ENCODE peak calls at places on chromosomes 11 and 22, in eight cellular contexts. X, L, E, J, K, I, T and C are unnamed samples.

GRCh38 chr22:37674951-37675929 is at the start of gene LGALS1:
- DNase-seq in X (peak), T (peak), K (peak), J (peak), L (peak), I (peak), E (peak), C (peak)

GRCh38 chr22:38271927-38272372 is 860 bp downstream of the TMEM184B start:
- DNase-seq in I (peak), K (no peak), E (no peak), J (no peak), L (no peak), T (peak), X (no peak), C (no peak)

GRCh38 chr11:119709638-119710346 is 19.2 kb downstream of the NECTIN1 start:
- DNase-seq in T (no peak), E (no peak), L (no peak), J (peak), I (no peak), X (no peak), K (no peak), C (peak)

GRCh38 chr22:26894362-26894761 is 237.0 kb downstream of the MIAT start:
- DNase-seq in X (no peak), L (no peak), T (peak), E (no peak), K (no peak), J (no peak), I (no peak), C (peak)

GRCh38 chr11:63937713-63938480 is 905 bp upstream of the NAA40 start:
- DNase-seq in K (no peak), J (peak), X (no peak), I (no peak), T (no peak), E (no peak), L (no peak), C (no peak)

GRCh38 chr11:78266451-78266850 is 77.7 kb downstream of the USP35 start:
- DNase-seq in I (no peak), T (no peak), E (no peak), L (no peak), J (no peak), K (no peak), X (no peak), C (no peak)

GRCh38 chr22:32106930-32107329 is 52.2 kb downstream of the C22orf42 start:
- DNase-seq in K (no peak), E (peak), L (no peak), J (peak), X (no peak), T (peak), I (no peak), C (peak)

GRCh38 chr22:30806391-30806861 is 111.8 kb downstream of the OSBP2 start:
- DNase-seq in X (no peak), I (no peak), L (no peak), T (peak), K (no peak), E (no peak), J (no peak), C (peak)

GRCh38 chr22:19397729-19398094 is 33.8 kb downstream of the HIRA start:
- DNase-seq in E (no peak), T (no peak), J (no peak), L (no peak), X (no peak), K (no peak), I (no peak), C (peak)

GRCh38 chr22:40004836-40005235 is 10.1 kb downstream of the FAM83F start:
- DNase-seq in X (no peak), I (no peak), J (no peak), T (no peak), K (no peak), L (no peak), E (no peak), C (no peak)

GRCh38 chr11:12164061-12165014 is 53.9 kb downstream of the MICAL2 start:
- DNase-seq in X (no peak), I (no peak), L (no peak), J (peak), E (no peak), K (no peak), T (peak), C (peak)

GRCh38 chr11:47244664-47245350 is 3.8 kb downstream of the ACP2 start:
- DNase-seq in X (peak), I (no peak), T (no peak), E (no peak), J (no peak), L (no peak), K (no peak), C (no peak)

GRCh38 chr11:32511926-32512325 is 71.7 kb upstream of the EIF3M start:
- DNase-seq in J (no peak), K (no peak), L (no peak), T (peak), E (no peak), X (no peak), I (no peak), C (peak)

GRCh38 chr11:121563003-121563402 is 110.2 kb upstream of the SORL1-AS1 start:
- DNase-seq in K (no peak), T (no peak), X (no peak), E (no peak), L (peak), I (no peak), J (peak), C (no peak)

GRCh38 chr11:97938789-97939188 is 1082.0 kb upstream of the CNTN5 start:
- DNase-seq in L (no peak), K (no peak), J (no peak), I (no peak), X (no peak), E (no peak), T (no peak), C (no peak)

GRCh38 chr22:32702421-32702820 is 99.1 kb upstream of the TIMP3 start:
- DNase-seq in K (no peak), I (no peak), T (no peak), E (no peak), L (no peak), X (no peak), J (no peak), C (no peak)

GRCh38 chr11:120715239-120715638 is 203.7 kb downstream of the GRIK4 start:
- DNase-seq in J (no peak), T (peak), K (no peak), X (no peak), I (no peak), E (peak), L (no peak), C (no peak)

GRCh38 chr11:83206771-83207413 is 13.4 kb downstream of the ANKRD42 start:
- DNase-seq in X (no peak), L (no peak), J (no peak), K (no peak), T (peak), I (no peak), E (no peak), C (peak)